ENCODE peak calls at places on chromosome 13, in seven cellular contexts. E, X, Q, D, I, C and B are unnamed samples.

GRCh38 chr13:61684976-61685682 is 269.5 kb upstream of the PCDH20 start:
- DNase-seq in E (no peak), X (no peak), Q (no peak), D (no peak), I (no peak), C (no peak), B (no peak)

GRCh38 chr13:66673401-66673800 is 556.7 kb downstream of the PCDH9 start:
- DNase-seq in E (peak; percentile 47), X (peak; percentile 1), Q (no peak), D (no peak), I (no peak), C (no peak), B (no peak)

GRCh38 chr13:51230473-51231105 is 8.4 kb downstream of the FAM124A start:
- DNase-seq in E (no peak), X (peak; percentile 58), Q (no peak), D (peak; percentile 46), I (no peak), C (peak; percentile 44), B (no peak)

GRCh38 chr13:108113407-108113806 is 101.9 kb downstream of the LIG4 start:
- DNase-seq in E (peak; percentile 64), X (no peak), Q (no peak), D (no peak), I (no peak), C (no peak), B (no peak)

GRCh38 chr13:42924290-42924803 is 67.7 kb downstream of the EPSTI1 start:
- DNase-seq in E (no peak), X (no peak), Q (no peak), D (no peak), I (no peak), C (no peak), B (no peak)

GRCh38 chr13:37058801-37059135 is 720 bp downstream of the SUPT20H start:
- DNase-seq in E (no peak), X (peak; percentile 64), Q (peak; percentile 35), D (peak; percentile 40), I (no peak), C (peak; percentile 61), B (peak; percentile 55)

GRCh38 chr13:46577656-46578589 is 25.0 kb downstream of the LRCH1 start:
- DNase-seq in E (no peak), X (peak; percentile 67), Q (no peak), D (no peak), I (no peak), C (no peak), B (peak; percentile 44)

GRCh38 chr13:61612192-61612591 is 196.5 kb upstream of the PCDH20 start:
- DNase-seq in E (no peak), X (no peak), Q (no peak), D (no peak), I (no peak), C (no peak), B (no peak)

GRCh38 chr13:101049166-101049850 is 367.0 kb downstream of the NALCN start:
- DNase-seq in E (peak; percentile 64), X (peak; percentile 42), Q (no peak), D (no peak), I (no peak), C (no peak), B (no peak)

GRCh38 chr13:38477676-38478075 is 128.0 kb downstream of the UFM1 start:
- DNase-seq in E (no peak), X (no peak), Q (no peak), D (no peak), I (no peak), C (no peak), B (no peak)
- H3K27ac ChIP-seq in E (no peak overlapping the region), X (no peak overlapping the region), Q (no peak overlapping the region), D (no peak overlapping the region), I (no peak overlapping the region), C (no peak overlapping the region), B (no peak overlapping the region)

GRCh38 chr13:113813070-113813748 is 50.7 kb downstream of the GAS6 start:
- DNase-seq in E (no peak), X (no peak), Q (no peak), D (no peak), I (no peak), C (no peak), B (no peak)
- TF ChIP-seq EZH2 in E (no peak), X (no peak), Q (no peak), D (no peak), I (no peak), C (no peak), B (no peak)

DNA sequence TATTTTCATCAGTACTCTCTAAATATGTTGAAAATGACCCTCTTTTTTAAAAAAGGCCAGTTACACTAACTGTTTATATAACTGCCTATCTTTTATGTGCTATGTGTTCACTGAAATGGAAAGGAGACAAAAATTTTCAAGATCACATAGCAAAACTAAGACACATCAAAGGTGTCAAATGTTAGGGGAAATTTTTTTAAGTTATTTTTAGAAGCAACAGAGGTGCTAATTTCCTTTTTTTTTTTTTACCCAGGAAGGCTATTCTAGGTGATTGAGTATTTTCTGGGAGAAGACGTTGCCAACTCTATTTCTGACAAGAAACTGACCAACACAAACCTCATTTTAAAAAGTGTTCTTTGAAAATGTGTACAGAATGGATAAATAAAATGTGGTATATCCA is 45.7 kb downstream of the ELF1 start:
- DNase-seq in E (no peak), X (no peak), Q (no peak), D (no peak), I (no peak), C (no peak), B (no peak)
- H3K36me3 ChIP-seq in E (no peaks in the 10 kb centered on the region), X (no peaks in the 10 kb centered on the region), Q (no peaks in the 10 kb centered on the region), D (no peaks in the 10 kb centered on the region), I (no peaks in the 10 kb centered on the region), C (no peaks in the 10 kb centered on the region), B (peaks cover 46% of the 10 kb centered on the region)

GRCh38 chr13:28137556-28137955 is 789 bp upstream of the PAN3 start:
- DNase-seq in E (no peak), X (peak; percentile 43), Q (peak; percentile 26), D (no peak), I (no peak), C (no peak), B (no peak)

GRCh38 chr13:28138756-28139470 is 568 bp downstream of the PAN3 start:
- DNase-seq in E (peak; percentile 84), X (peak; percentile 85), Q (peak; percentile 90), D (peak; percentile 85), I (peak; percentile 44), C (peak; percentile 94), B (peak; percentile 95)

GRCh38 chr13:28140433-28141125 is 2.2 kb downstream of the PAN3 start:
- DNase-seq in E (no peak), X (peak; percentile 38), Q (peak; percentile 70), D (peak; percentile 52), I (no peak), C (peak; percentile 24), B (no peak)

GRCh38 chr13:28136916-28137315 is 1.4 kb upstream of the PAN3 start:
- DNase-seq in E (no peak), X (peak; percentile 9), Q (no peak), D (no peak), I (no peak), C (no peak), B (no peak)

DNA sequence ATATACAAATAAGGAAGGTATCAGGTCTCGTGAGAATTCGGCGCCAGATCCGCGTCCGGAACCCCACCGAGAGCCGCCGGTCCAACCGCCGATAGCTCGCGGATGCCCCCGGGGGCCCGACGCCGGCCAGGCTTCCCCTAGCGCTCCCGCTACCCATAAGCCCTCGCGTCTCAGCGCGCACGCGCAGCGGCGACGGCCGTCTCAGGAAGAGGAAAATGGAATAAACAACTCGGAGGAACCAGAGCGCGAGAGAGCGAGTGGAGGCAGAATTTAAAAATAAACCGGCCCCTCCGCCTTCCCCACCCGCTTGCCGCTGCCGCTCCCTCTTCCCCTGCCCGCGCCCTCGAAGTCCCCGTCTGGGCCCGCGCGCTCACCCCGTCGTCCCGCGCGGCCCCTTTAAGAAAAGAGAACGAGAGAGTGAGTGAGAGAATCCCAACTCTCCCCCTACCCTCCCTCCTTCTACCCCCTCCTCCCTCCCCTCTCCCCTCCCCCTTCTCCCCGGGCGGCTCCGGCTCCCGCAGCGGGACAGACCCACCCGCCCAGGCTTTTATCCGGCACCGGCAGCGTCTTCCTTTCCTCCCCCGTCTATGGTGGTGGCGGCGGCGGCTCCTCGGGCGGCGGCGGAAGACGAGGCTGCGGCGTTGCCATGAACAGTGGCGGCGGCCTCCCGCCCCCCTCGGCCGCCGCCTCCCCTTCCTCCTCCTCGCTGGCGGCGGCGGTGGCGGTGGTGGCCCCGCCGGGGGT is at the start of gene PAN3:
- DNase-seq in E (peak; percentile 88), X (peak; percentile 96), Q (peak; percentile 94), D (peak; percentile 91), I (peak; percentile 72), C (peak; percentile 96), B (peak; percentile 93)
- H3K27ac ChIP-seq in E (peak within 1 kb of the TSS; percentile 86), X (peak within 1 kb of the TSS; percentile 84), Q (peak within 1 kb of the TSS; percentile 95), D (peak within 1 kb of the TSS; percentile 99), I (peak within 1 kb of the TSS; percentile 91), C (peak within 1 kb of the TSS; percentile 100), B (peak within 1 kb of the TSS; percentile 83)

GRCh38 chr13:20161951-20162300 is 1.1 kb upstream of the GJA3 start:
- DNase-seq in E (no peak), X (no peak), Q (peak; percentile 43), D (no peak), I (no peak), C (no peak), B (no peak)
- TF ChIP-seq EZH2 in E (no peak), X (no peak), Q (peak; percentile 54), D (peak; percentile 75), I (no peak), C (no peak), B (no peak)

DNA sequence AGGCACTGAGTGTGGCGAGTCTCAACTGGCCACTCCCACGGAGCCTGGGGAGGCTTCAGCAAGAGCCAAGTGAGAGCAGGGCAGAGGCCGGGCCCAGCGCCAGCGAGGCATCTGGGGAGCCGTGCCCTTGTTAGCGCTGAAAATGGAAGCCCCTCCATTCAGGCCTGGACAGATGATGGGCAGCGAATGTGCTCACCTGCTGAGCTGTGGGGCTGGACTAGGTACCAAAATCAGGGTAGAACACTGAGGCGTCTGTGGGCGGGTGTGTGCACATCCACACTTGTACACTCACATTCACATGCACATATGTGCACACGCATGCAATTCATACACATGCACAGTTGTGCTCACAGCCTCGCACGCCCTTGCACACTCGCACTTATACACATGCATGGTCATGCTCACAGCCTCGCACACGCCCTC is 20.7 kb downstream of the NAXD start:
- DNase-seq in E (no peak), X (no peak), Q (no peak), D (no peak), I (no peak), C (no peak), B (no peak)
- H3K36me3 ChIP-seq in E (peaks cover 19% of the 10 kb centered on the region), X (peaks cover 54% of the 10 kb centered on the region), Q (no peaks in the 10 kb centered on the region), D (peaks cover 14% of the 10 kb centered on the region), I (peaks cover 38% of the 10 kb centered on the region), C (peaks cover 46% of the 10 kb centered on the region), B (peaks cover 80% of the 10 kb centered on the region)

GRCh38 chr13:34207334-34207733 is 389.4 kb downstream of the RFC3 start:
- DNase-seq in E (peak; percentile 9), X (peak; percentile 91), Q (no peak), D (no peak), I (no peak), C (peak; percentile 2), B (no peak)
- H3K27ac ChIP-seq in E (no peak overlapping the region), X (peak overlapping the region; percentile 73), Q (no peak overlapping the region), D (no peak overlapping the region), I (no peak overlapping the region), C (no peak overlapping the region), B (no peak overlapping the region)